ENCODE peak calls at places on chromosomes 3 and 15, in nine cellular contexts. Y is heart left ventricle, P is endothelial cell of umbilical vein, W is sigmoid colon, R is suprapubic skin, U is esophagus squamous epithelium, H is IMR-90, N is tibial nerve, F is testis. S is an unnamed sample.

GRCh38 chr3:57043518-57043917 is 16.9 kb upstream of the SPATA12 start:
- DNase-seq in Y (no peak), P (no peak), W (no peak), R (no peak), U (no peak), H (no peak), N (no peak), F (no peak), S (no peak)

GRCh38 chr3:104536715-104537114 is 830.0 kb upstream of the ALCAM start:
- DNase-seq in Y (no peak), P (no peak), W (no peak), R (no peak), U (no peak), H (no peak), N (no peak), F (no peak), S (no peak)

GRCh38 chr15:36936652-36937051 is 163.7 kb downstream of the MEIS2 start:
- DNase-seq in Y (no peak), P (no peak), W (no peak), R (no peak), U (no peak), H (peak; percentile 67), N (no peak), F (no peak), S (no peak)

GRCh38 chr15:80587816-80588456 is 107.2 kb upstream of the ABHD17C start:
- DNase-seq in Y (no peak), P (no peak), W (peak; percentile 8), R (no peak), U (no peak), H (peak; percentile 81), N (no peak), F (no peak), S (no peak)

GRCh38 chr3:41143421-41144031 is 55.8 kb upstream of the CTNNB1 start:
- DNase-seq in Y (no peak), P (no peak), W (no peak), R (no peak), U (no peak), H (no peak), N (no peak), F (no peak), S (no peak)

GRCh38 chr15:48153526-48153925 is 24.6 kb downstream of the MYEF2 start:
- DNase-seq in Y (no peak), P (no peak), W (no peak), R (no peak), U (no peak), H (no peak), N (no peak), F (no peak), S (no peak)

GRCh38 chr15:60507596-60508424 is 28.9 kb upstream of the ICE2 start:
- DNase-seq in Y (peak; percentile 41), P (peak; percentile 80), W (peak; percentile 69), R (no peak), U (no peak), H (peak; percentile 77), N (no peak), F (peak; percentile 55), S (peak; percentile 73)

GRCh38 chr15:70417536-70417935 is 319.8 kb upstream of the TLE3 start:
- DNase-seq in Y (no peak), P (no peak), W (no peak), R (no peak), U (no peak), H (no peak), N (no peak), F (no peak), S (no peak)

GRCh38 chr15:82898961-82899360 is 53.6 kb downstream of the HOMER2 start:
- DNase-seq in Y (no peak), P (no peak), W (no peak), R (no peak), U (no peak), H (no peak), N (no peak), F (no peak), S (no peak)

GRCh38 chr3:167228135-167228534 is 152.0 kb downstream of the ZBBX start:
- DNase-seq in Y (no peak), P (no peak), W (no peak), R (no peak), U (no peak), H (peak; percentile 20), N (no peak), F (no peak), S (no peak)

GRCh38 chr15:101161656-101162055 is 90.2 kb downstream of the CHSY1 start:
- DNase-seq in Y (no peak), P (no peak), W (peak; percentile 28), R (no peak), U (no peak), H (no peak), N (no peak), F (no peak), S (no peak)

GRCh38 chr3:12629560-12629959 is 34.4 kb downstream of the RAF1 start:
- DNase-seq in Y (peak; percentile 41), P (no peak), W (no peak), R (no peak), U (no peak), H (peak; percentile 59), N (no peak), F (no peak), S (no peak)

GRCh38 chr3:133246119-133246518 is 153.7 kb upstream of the BFSP2 start:
- DNase-seq in Y (no peak), P (no peak), W (no peak), R (no peak), U (no peak), H (no peak), N (no peak), F (no peak), S (no peak)

GRCh38 chr15:36877796-36878744 is 222.3 kb downstream of the MEIS2 start:
- DNase-seq in Y (no peak), P (no peak), W (no peak), R (no peak), U (no peak), H (no peak), N (no peak), F (no peak), S (no peak)

GRCh38 chr3:62371032-62371734 is 2.2 kb downstream of the FEZF2 start:
- DNase-seq in Y (no peak), P (no peak), W (no peak), R (no peak), U (no peak), H (no peak), N (no peak), F (no peak), S (no peak)

GRCh38 chr3:196179380-196180308 is 31.6 kb downstream of the ZDHHC19 start:
- DNase-seq in Y (no peak), P (peak; percentile 25), W (no peak), R (no peak), U (no peak), H (peak; percentile 77), N (no peak), F (no peak), S (peak; percentile 84)
- TF ChIP-seq POLR2A in Y (no peak), P (no peak), W (no peak), R (no peak), U (no peak), H (no peak), N (no peak), F (no peak), S (peak; percentile 35)

DNA sequence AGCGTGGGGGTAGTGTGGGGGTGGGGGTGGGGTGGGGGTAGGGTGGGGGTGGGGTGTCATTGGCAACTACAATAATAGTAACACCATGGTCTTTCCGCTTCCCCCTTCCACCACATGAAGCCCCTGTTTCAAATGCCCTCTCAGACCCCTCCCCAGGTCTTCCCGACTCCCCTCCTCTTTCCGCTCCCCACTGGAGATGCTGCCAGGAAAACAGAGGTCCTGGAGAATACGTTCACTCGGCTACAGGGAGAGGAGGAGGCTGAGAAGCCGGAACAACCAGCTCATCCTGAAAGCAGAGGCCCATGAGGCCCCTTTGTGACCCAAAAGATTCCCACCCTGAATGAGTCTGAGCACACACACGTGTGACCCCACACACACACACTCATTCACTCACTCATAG is 75.4 kb downstream of the CPN2 start:
- DNase-seq in Y (no peak), P (no peak), W (peak; percentile 58), R (peak; percentile 45), U (no peak), H (no peak), N (no peak), F (peak; percentile 11), S (no peak)
- H3K4me1 ChIP-seq in Y (peaks cover 10% of the 10 kb centered on the region), P (peaks cover 28% of the 10 kb centered on the region), W (no peaks in the 10 kb centered on the region), R (peaks cover 79% of the 10 kb centered on the region), U (peaks cover 65% of the 10 kb centered on the region), H (peaks cover 10% of the 10 kb centered on the region), N (peaks cover 5% of the 10 kb centered on the region), F (peaks cover 49% of the 10 kb centered on the region), S (peaks cover 26% of the 10 kb centered on the region)

DNA sequence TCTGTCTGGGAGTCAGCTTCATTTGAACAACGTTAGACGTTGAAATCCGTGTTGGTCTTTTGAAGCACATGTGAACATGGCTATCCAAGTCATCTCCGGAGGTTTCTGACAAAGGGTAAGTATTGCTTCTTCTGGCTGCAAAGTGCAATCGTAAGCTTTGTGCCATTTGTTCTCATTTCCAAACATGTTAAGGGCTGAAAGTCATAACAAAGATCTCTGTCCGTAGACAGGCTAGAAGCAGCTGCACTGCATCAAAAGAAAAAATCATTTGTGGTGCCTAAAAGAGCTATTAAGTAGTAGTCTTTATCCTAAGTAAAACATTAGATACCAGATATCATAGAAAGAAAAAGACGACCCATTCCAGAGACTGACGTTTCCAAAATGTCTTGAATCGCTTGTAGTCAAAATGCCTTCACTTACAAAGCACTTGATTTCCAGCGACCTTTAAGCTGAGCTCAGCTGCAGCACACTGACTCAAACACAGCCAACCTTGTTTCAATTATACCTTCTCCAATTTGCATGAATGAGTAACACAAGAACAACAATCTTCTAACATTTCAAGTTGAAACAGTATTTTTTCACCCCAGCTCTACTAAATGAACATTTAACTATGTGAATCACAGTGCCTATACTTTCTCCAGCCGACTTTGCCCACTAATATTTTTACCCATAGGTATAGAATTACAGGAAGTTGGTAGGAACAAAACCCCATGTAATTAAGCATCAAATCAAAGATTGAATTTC is 76.6 kb downstream of the NEDD4 start:
- DNase-seq in Y (no peak), P (no peak), W (no peak), R (no peak), U (no peak), H (peak; percentile 91), N (no peak), F (no peak), S (no peak)
- TF ChIP-seq POLR2A in Y (no peak), P (no peak), W (no peak), R (no peak), U (no peak), H (peak; percentile 70), N (no peak), F (no peak), S (no peak)

GRCh38 chr3:187066228-187066995 is 72.9 kb downstream of the RPL39L start:
- DNase-seq in Y (no peak), P (peak; percentile 49), W (no peak), R (no peak), U (no peak), H (peak; percentile 11), N (no peak), F (peak; percentile 30), S (peak; percentile 69)

GRCh38 chr3:187062526-187063177 is 76.6 kb downstream of the RPL39L start:
- DNase-seq in Y (no peak), P (no peak), W (no peak), R (no peak), U (no peak), H (peak; percentile 78), N (no peak), F (no peak), S (no peak)

GRCh38 chr3:187064210-187065115 is 74.8 kb downstream of the RPL39L start:
- DNase-seq in Y (no peak), P (no peak), W (no peak), R (no peak), U (no peak), H (peak; percentile 17), N (no peak), F (no peak), S (no peak)

GRCh38 chr3:187061748-187062147 is 77.5 kb downstream of the RPL39L start:
- DNase-seq in Y (no peak), P (no peak), W (no peak), R (no peak), U (no peak), H (no peak), N (no peak), F (no peak), S (no peak)

GRCh38 chr3:187063286-187064081 is 75.8 kb downstream of the RPL39L start:
- DNase-seq in Y (no peak), P (no peak), W (no peak), R (no peak), U (no peak), H (peak; percentile 12), N (no peak), F (no peak), S (no peak)
- H3K4me1 ChIP-seq in Y (no peaks in the 10 kb centered on the region), P (no peaks in the 10 kb centered on the region), W (no peaks in the 10 kb centered on the region), R (no peaks in the 10 kb centered on the region), U (peaks cover 26% of the 10 kb centered on the region), H (peaks cover 14% of the 10 kb centered on the region), N (no peaks in the 10 kb centered on the region), F (peaks cover under 1% of the 10 kb centered on the region), S (peaks cover 5% of the 10 kb centered on the region)

S was measured in Peyer's patch.